ENCODE peak calls at places on chromosomes 13 and 19, in five cellular contexts. G is CD8-positive, alpha-beta T cell; K is HCT116; N is colonic mucosa; R is RWPE2. B is an unnamed sample.
A peak's percentile ranks its signal among the peaks of the same experiment; 100 is the strongest.

GRCh38 chr13:89687066-89687465 is 1660.4 kb upstream of the MIR17HG start:
- DNase-seq in N (no peak), R (no peak), K (no peak), G (no peak), B (no peak)

GRCh38 chr19:38064661-38065425 is 157.8 kb downstream of the SIPA1L3 start:
- DNase-seq in R (no peak), G (no peak), N (no peak), K (no peak), B (no peak)

GRCh38 chr13:30493670-30494381 is 28.1 kb upstream of the HMGB1 start:
- DNase-seq in K (no peak), N (no peak), R (no peak), G (no peak), B (no peak)

GRCh38 chr13:29922896-29923295 is 72.5 kb upstream of the UBL3 start:
- DNase-seq in G (no peak), K (no peak), N (no peak), R (no peak), B (no peak)

GRCh38 chr19:28466107-28467045 is 746.6 kb downstream of the UQCRFS1 start:
- DNase-seq in G (peak; percentile 55), K (no peak), R (no peak), N (peak; percentile 81), B (peak; percentile 17)

GRCh38 chr19:10620786-10621185 is 4.6 kb upstream of the SLC44A2 start:
- DNase-seq in G (no peak), N (no peak), K (no peak), R (no peak), B (no peak)

GRCh38 chr19:2887391-2887914 is 13.3 kb upstream of the ZNF57 start:
- DNase-seq in K (peak; percentile 64), R (no peak), G (no peak), N (no peak), B (peak; percentile 38)

GRCh38 chr13:37960427-37960826 is 90.9 kb upstream of the TRPC4 start:
- DNase-seq in G (no peak), K (no peak), R (no peak), N (no peak), B (no peak)

GRCh38 chr13:30796833-30797601 is 61.7 kb downstream of the ALOX5AP start:
- DNase-seq in R (no peak), K (no peak), N (no peak), G (no peak), B (no peak)

GRCh38 chr19:2820112-2820702 is 539 bp downstream of the ZNF554 start:
- DNase-seq in G (no peak), K (no peak), R (no peak), N (peak; percentile 28), B (no peak)

GRCh38 chr13:40794414-40795368 is 5.3 kb downstream of the SLC25A15 start:
- DNase-seq in G (no peak), K (no peak), R (no peak), N (no peak), B (no peak)

GRCh38 chr19:35341565-35342225 is 6.0 kb upstream of the FFAR1 start:
- DNase-seq in G (no peak), K (no peak), N (no peak), R (no peak), B (no peak)

GRCh38 chr13:43663474-43664090 is 123.2 kb downstream of the ENOX1 start:
- DNase-seq in K (no peak), N (no peak), R (no peak), G (no peak), B (no peak)

GRCh38 chr13:38045278-38046048 is 175.9 kb upstream of the TRPC4 start:
- DNase-seq in R (no peak), K (no peak), G (no peak), N (no peak), B (no peak)

GRCh38 chr13:113916330-113916815 is 52.5 kb upstream of the GAS6 start:
- DNase-seq in R (no peak), G (no peak), K (no peak), N (no peak), B (no peak)

GRCh38 chr13:113632706-113633484 is 25.1 kb downstream of the ATP4B start:
- DNase-seq in N (no peak), R (peak; percentile 26), G (no peak), K (no peak), B (no peak)

GRCh38 chr19:37988758-37989635 is 82.0 kb downstream of the SIPA1L3 start:
- DNase-seq in R (no peak), N (no peak), K (no peak), G (no peak), B (no peak)

GRCh38 chr13:70188567-70188966 is 80.3 kb upstream of the KLHL1 start:
- DNase-seq in K (no peak), G (no peak), N (no peak), R (no peak), B (no peak)

GRCh38 chr13:95354680-95355487 is 53.6 kb upstream of the ABCC4 start:
- DNase-seq in N (no peak), R (no peak), G (no peak), K (no peak), B (no peak)

GRCh38 chr13:49366841-49367240 is 77.0 kb downstream of the CAB39L start:
- DNase-seq in N (no peak), K (no peak), G (no peak), R (no peak), B (no peak)

GRCh38 chr13:98216135-98216565 is 39.1 kb upstream of the RNF113B start:
- DNase-seq in R (no peak), G (no peak), N (no peak), K (peak; percentile 33), B (no peak)

GRCh38 chr19:16892438-16892837 is 3.6 kb downstream of the F2RL3 start:
- DNase-seq in K (no peak), N (no peak), R (no peak), G (no peak), B (no peak)

GRCh38 chr19:31535691-31536460 is 186.6 kb upstream of the TSHZ3 start:
- DNase-seq in G (no peak), R (no peak), K (no peak), N (no peak), B (no peak)

GRCh38 chr19:18157465-18158063 is 4.6 kb downstream of the PIK3R2 start:
- DNase-seq in R (no peak), K (no peak), N (no peak), G (no peak), B (no peak)

GRCh38 chr13:30364876-30365275 is 57.4 kb upstream of the UBE2L5 start:
- DNase-seq in K (no peak), N (no peak), R (no peak), G (no peak), B (no peak)

GRCh38 chr19:43720936-43721335 is 5.1 kb downstream of the IRGC start:
- DNase-seq in K (no peak), N (no peak), R (no peak), G (no peak), B (no peak)

GRCh38 chr19:16045171-16045570 is 31.1 kb upstream of the TPM4 start:
- DNase-seq in G (no peak), K (no peak), R (no peak), N (no peak), B (no peak)

GRCh38 chr13:73602295-73602694 is 531.9 kb downstream of the KLF12 start:
- DNase-seq in G (no peak), K (peak; percentile 2), R (no peak), N (no peak), B (no peak)

GRCh38 chr13:41224113-41225110 is 30.0 kb upstream of the KBTBD7 start:
- DNase-seq in K (no peak), G (no peak), N (no peak), R (no peak), B (no peak)

GRCh38 chr19:21130097-21130775 is 11.6 kb upstream of the ZNF431 start:
- DNase-seq in N (no peak), G (no peak), K (no peak), R (no peak), B (no peak)

GRCh38 chr19:1177322-1178114 is 3.5 kb upstream of the SBNO2 start:
- DNase-seq in R (peak; percentile 94), G (no peak), K (peak; percentile 61), N (no peak), B (no peak)

GRCh38 chr19:35712910-35713845 is 4.6 kb upstream of the KMT2B start:
- DNase-seq in K (no peak), N (no peak), R (no peak), G (peak; percentile 2), B (peak; percentile 49)

DNA sequence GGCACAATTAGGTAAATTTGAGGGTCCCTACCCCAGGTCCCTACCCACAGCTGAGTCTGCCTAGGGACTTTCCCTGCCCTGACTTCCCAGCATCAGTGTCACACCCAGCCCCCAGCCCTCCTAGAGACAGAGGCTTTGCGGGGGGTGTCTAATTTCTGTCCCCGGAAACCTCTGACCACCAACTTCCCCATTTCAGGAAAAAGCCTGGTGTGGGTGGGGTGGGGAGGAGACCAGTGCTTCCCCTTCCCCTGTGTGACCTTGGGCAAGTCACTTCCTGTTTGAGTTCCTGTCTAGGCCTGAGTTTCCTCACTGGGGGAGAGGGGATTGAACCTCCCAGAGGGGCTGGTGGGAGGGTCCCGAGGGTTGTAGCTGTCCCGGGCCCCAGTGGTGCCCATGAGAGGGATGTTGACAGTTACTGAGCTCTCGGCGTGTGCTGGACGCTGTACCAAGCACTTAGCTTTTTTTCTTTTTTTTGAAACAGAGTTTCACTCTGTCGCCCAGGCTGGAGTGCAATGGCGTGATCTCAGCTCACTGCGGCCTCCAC is 7.9 kb downstream of the VASP start:
- DNase-seq in G (no peak), R (no peak), K (no peak), N (peak; percentile 71), B (no peak)
- H3K4me3 ChIP-seq in G (no peak overlapping the region), R (no peak overlapping the region), K (no peak overlapping the region), N (no peak overlapping the region), B (no peak overlapping the region)

GRCh38 chr13:19060311-19061002 is 121.2 kb downstream of the TUBA3C start:
- DNase-seq in K (no peak), R (no peak), N (no peak), G (no peak), B (no peak)
- H3K27me3 ChIP-seq in K (no peaks in the 10 kb centered on the region), R (no peaks in the 10 kb centered on the region), N (no peaks in the 10 kb centered on the region), G (no peaks in the 10 kb centered on the region), B (no peaks in the 10 kb centered on the region)

DNA sequence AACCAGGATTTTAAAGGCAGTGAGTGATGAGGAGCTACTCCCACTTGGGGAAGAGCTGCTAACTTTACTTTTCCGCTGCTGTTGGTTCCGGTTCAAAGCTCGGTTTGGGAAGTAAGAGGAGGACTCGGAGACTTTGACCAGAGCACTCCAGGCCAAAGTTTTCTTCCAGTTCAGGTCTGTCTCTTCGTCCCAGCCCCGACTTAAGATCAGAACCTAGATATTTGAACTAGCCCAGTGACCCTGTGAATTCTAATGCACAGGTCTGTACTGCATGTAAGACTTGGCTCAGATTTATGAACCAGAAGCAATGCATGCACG is 2.0 kb downstream of the COL4A2 start:
- DNase-seq in K (no peak), G (no peak), R (no peak), N (no peak), B (no peak)
- H3K4me3 ChIP-seq in K (no peak overlapping the region), G (no peak overlapping the region), R (peak overlapping the region; percentile 69), N (peak overlapping the region; percentile 48), B (no peak overlapping the region)

DNA sequence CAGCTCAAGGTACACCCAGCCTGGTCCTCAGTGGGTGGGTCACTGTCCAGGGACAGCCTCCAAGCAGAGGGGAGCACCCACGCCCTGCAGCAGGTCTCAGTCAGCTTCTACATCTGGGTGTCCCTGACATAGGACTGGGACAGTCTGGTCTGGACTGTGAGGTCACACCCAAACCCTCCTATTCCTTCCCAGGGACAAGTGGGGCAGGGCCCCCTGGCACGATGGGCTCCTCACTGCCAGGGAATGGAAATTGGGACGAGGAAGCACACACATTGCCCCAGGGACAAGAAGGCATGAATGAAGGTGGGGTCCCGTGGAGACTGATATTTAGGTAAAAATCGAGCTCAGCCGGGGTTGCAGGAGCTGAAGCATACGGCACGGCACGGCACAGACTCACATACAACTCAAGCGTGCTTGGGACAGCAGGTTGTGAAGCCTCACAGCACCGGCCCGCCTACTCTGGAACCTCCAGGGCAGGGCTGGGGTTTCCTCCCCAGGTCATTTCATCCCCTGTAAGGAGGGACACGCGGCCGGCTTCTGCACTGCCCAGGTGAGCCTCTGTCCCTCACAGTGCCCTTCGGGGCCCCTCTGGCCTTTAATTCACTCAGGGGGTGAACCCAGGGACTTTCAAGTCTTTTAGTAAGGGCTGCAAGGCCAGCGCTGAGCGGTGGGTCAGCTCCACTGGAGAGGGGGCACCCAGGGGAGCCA is 3.5 kb downstream of the PNMA8B start:
- DNase-seq in R (no peak), N (no peak), K (no peak), G (no peak), B (no peak)
- H3K27me3 ChIP-seq in R (no peaks in the 10 kb centered on the region), N (peaks cover 25% of the 10 kb centered on the region), K (no peaks in the 10 kb centered on the region), G (peaks cover 51% of the 10 kb centered on the region), B (peaks cover 39% of the 10 kb centered on the region)

B was measured in CD4-positive, alpha-beta memory T cell.